ENCODE peak calls at places on chromosomes 12 and 14, in nine cellular contexts. One of them, this sample, is unnamed.

GRCh38 chr12:129693731-129694130 is 210.1 kb downstream of the TMEM132D start:
- DNase-seq in pancreas: no peak
- DNase-seq in neural progenitor cell: no peak
- DNase-seq in Panc1: no peak
- DNase-seq in astrocyte: no peak
- DNase-seq in heart right ventricle: no peak
- DNase-seq in AG09309: no peak
- DNase-seq in HCT116: no peak
- DNase-seq in endothelial cell of umbilical vein: no peak
- DNase-seq in this sample: no peak

GRCh38 chr12:6430124-6430989 is 14.4 kb upstream of the CD27 start:
- DNase-seq in pancreas: peak
- DNase-seq in neural progenitor cell: no peak
- DNase-seq in Panc1: peak
- DNase-seq in astrocyte: peak
- DNase-seq in heart right ventricle: peak
- DNase-seq in AG09309: peak
- DNase-seq in HCT116: peak
- DNase-seq in endothelial cell of umbilical vein: peak
- DNase-seq in this sample: peak

GRCh38 chr12:52238916-52239649 is 6.0 kb downstream of the KRT7 start:
- DNase-seq in pancreas: no peak
- DNase-seq in neural progenitor cell: no peak
- DNase-seq in Panc1: no peak
- DNase-seq in astrocyte: no peak
- DNase-seq in heart right ventricle: no peak
- DNase-seq in AG09309: no peak
- DNase-seq in HCT116: no peak
- DNase-seq in endothelial cell of umbilical vein: no peak
- DNase-seq in this sample: no peak

GRCh38 chr12:63814146-63814774 is 30.2 kb upstream of the SRGAP1 start:
- DNase-seq in pancreas: no peak
- DNase-seq in neural progenitor cell: no peak
- DNase-seq in Panc1: no peak
- DNase-seq in astrocyte: no peak
- DNase-seq in heart right ventricle: no peak
- DNase-seq in AG09309: no peak
- DNase-seq in HCT116: no peak
- DNase-seq in endothelial cell of umbilical vein: no peak
- DNase-seq in this sample: no peak

GRCh38 chr12:119227292-119227691 is 48.6 kb downstream of the HSPB8 start:
- DNase-seq in pancreas: no peak
- DNase-seq in neural progenitor cell: no peak
- DNase-seq in Panc1: no peak
- DNase-seq in astrocyte: no peak
- DNase-seq in heart right ventricle: no peak
- DNase-seq in AG09309: no peak
- DNase-seq in HCT116: no peak
- DNase-seq in endothelial cell of umbilical vein: no peak
- DNase-seq in this sample: no peak

GRCh38 chr14:71116206-71117122 is 209.2 kb downstream of the PCNX1 start:
- DNase-seq in pancreas: no peak
- DNase-seq in neural progenitor cell: no peak
- DNase-seq in Panc1: no peak
- DNase-seq in astrocyte: no peak
- DNase-seq in heart right ventricle: no peak
- DNase-seq in AG09309: no peak
- DNase-seq in HCT116: no peak
- DNase-seq in endothelial cell of umbilical vein: no peak
- DNase-seq in this sample: no peak

GRCh38 chr12:87196329-87196728 is 832.9 kb downstream of the C12orf50 start:
- DNase-seq in pancreas: no peak
- DNase-seq in neural progenitor cell: no peak
- DNase-seq in Panc1: no peak
- DNase-seq in astrocyte: peak
- DNase-seq in heart right ventricle: no peak
- DNase-seq in AG09309: no peak
- DNase-seq in HCT116: no peak
- DNase-seq in endothelial cell of umbilical vein: no peak
- DNase-seq in this sample: peak

GRCh38 chr14:72254940-72255472 is 322.8 kb downstream of the RGS6 start:
- DNase-seq in pancreas: no peak
- DNase-seq in neural progenitor cell: no peak
- DNase-seq in Panc1: no peak
- DNase-seq in astrocyte: no peak
- DNase-seq in heart right ventricle: no peak
- DNase-seq in AG09309: no peak
- DNase-seq in HCT116: no peak
- DNase-seq in endothelial cell of umbilical vein: no peak
- DNase-seq in this sample: no peak

GRCh38 chr14:24481622-24482324 is 26.3 kb downstream of the CMA1 start:
- DNase-seq in pancreas: no peak
- DNase-seq in neural progenitor cell: peak
- DNase-seq in Panc1: peak
- DNase-seq in astrocyte: no peak
- DNase-seq in heart right ventricle: peak
- DNase-seq in AG09309: no peak
- DNase-seq in HCT116: peak
- DNase-seq in endothelial cell of umbilical vein: peak
- DNase-seq in this sample: peak

GRCh38 chr14:54785111-54785777 is 117.4 kb downstream of the GCH1 start:
- DNase-seq in pancreas: no peak
- DNase-seq in neural progenitor cell: no peak
- DNase-seq in Panc1: no peak
- DNase-seq in astrocyte: no peak
- DNase-seq in heart right ventricle: no peak
- DNase-seq in AG09309: no peak
- DNase-seq in HCT116: no peak
- DNase-seq in endothelial cell of umbilical vein: no peak
- DNase-seq in this sample: no peak

GRCh38 chr14:66649515-66649914 is 141.6 kb downstream of the GPHN start:
- DNase-seq in pancreas: no peak
- DNase-seq in neural progenitor cell: no peak
- DNase-seq in Panc1: no peak
- DNase-seq in astrocyte: no peak
- DNase-seq in heart right ventricle: no peak
- DNase-seq in AG09309: no peak
- DNase-seq in HCT116: no peak
- DNase-seq in endothelial cell of umbilical vein: no peak
- DNase-seq in this sample: no peak

GRCh38 chr14:46054526-46054925 is 597.1 kb downstream of the RPL10L start:
- DNase-seq in pancreas: no peak
- DNase-seq in neural progenitor cell: no peak
- DNase-seq in Panc1: no peak
- DNase-seq in astrocyte: peak
- DNase-seq in heart right ventricle: no peak
- DNase-seq in AG09309: peak
- DNase-seq in HCT116: no peak
- DNase-seq in endothelial cell of umbilical vein: peak
- DNase-seq in this sample: peak

GRCh38 chr12:130971871-130972588 is 18.3 kb downstream of the ADGRD1 start:
- DNase-seq in pancreas: no peak
- DNase-seq in neural progenitor cell: no peak
- DNase-seq in Panc1: no peak
- DNase-seq in astrocyte: no peak
- DNase-seq in heart right ventricle: no peak
- DNase-seq in AG09309: no peak
- DNase-seq in HCT116: no peak
- DNase-seq in endothelial cell of umbilical vein: no peak
- DNase-seq in this sample: no peak

GRCh38 chr14:81303258-81303935 is 82.6 kb upstream of the GTF2A1 start:
- DNase-seq in pancreas: peak
- DNase-seq in neural progenitor cell: no peak
- DNase-seq in Panc1: no peak
- DNase-seq in astrocyte: no peak
- DNase-seq in heart right ventricle: no peak
- DNase-seq in AG09309: no peak
- DNase-seq in HCT116: peak
- DNase-seq in endothelial cell of umbilical vein: no peak
- DNase-seq in this sample: no peak

GRCh38 chr12:75891072-75891471 is 140.5 kb downstream of the PHLDA1 start:
- DNase-seq in pancreas: no peak
- DNase-seq in neural progenitor cell: no peak
- DNase-seq in Panc1: no peak
- DNase-seq in astrocyte: no peak
- DNase-seq in heart right ventricle: no peak
- DNase-seq in AG09309: no peak
- DNase-seq in HCT116: no peak
- DNase-seq in endothelial cell of umbilical vein: no peak
- DNase-seq in this sample: no peak

GRCh38 chr14:20327005-20327869 is 5.8 kb downstream of the CCNB1IP1 start:
- DNase-seq in pancreas: no peak
- DNase-seq in neural progenitor cell: peak
- DNase-seq in Panc1: peak
- DNase-seq in astrocyte: peak
- DNase-seq in heart right ventricle: no peak
- DNase-seq in AG09309: peak
- DNase-seq in HCT116: peak
- DNase-seq in endothelial cell of umbilical vein: peak
- DNase-seq in this sample: peak

GRCh38 chr12:90836689-90837088 is 118.3 kb downstream of the CCER1 start:
- DNase-seq in pancreas: no peak
- DNase-seq in neural progenitor cell: no peak
- DNase-seq in Panc1: no peak
- DNase-seq in astrocyte: no peak
- DNase-seq in heart right ventricle: no peak
- DNase-seq in AG09309: no peak
- DNase-seq in HCT116: no peak
- DNase-seq in endothelial cell of umbilical vein: no peak
- DNase-seq in this sample: peak

GRCh38 chr14:76775695-76776305 is 14.5 kb downstream of the VASH1 start:
- DNase-seq in pancreas: no peak
- DNase-seq in neural progenitor cell: no peak
- DNase-seq in Panc1: no peak
- DNase-seq in astrocyte: no peak
- DNase-seq in heart right ventricle: no peak
- DNase-seq in AG09309: no peak
- DNase-seq in HCT116: no peak
- DNase-seq in endothelial cell of umbilical vein: no peak
- DNase-seq in this sample: no peak

DNA sequence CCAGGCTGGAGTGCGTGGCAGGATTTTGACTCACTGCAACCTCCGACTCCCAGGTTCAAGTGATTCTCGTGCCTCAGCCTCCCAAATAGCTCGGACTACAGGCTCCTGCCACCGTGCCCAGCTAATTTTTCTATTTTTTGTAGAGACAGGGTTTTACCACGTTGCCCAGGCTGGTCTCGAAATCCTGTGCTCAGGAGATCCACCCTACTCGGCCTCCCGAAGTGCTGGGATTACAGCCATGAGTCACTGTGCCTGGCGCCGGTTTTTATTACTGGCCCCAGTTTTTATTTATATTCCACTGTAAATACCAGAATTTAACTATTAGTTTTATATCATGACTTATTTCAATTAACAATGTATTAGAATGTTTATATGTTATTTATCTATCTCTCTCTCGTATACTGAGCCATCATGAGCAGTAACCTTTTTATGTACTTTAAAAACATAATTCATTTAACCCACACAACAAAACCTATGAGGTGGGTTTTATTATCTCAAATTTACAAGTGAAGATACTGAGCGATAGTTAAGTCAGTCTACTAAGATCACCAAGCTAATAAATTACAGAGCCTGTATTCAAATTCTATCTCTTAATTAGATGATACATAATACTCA is 47.8 kb downstream of the HECTD1 start:
- DNase-seq in pancreas: no peak
- DNase-seq in neural progenitor cell: no peak
- DNase-seq in Panc1: no peak
- DNase-seq in astrocyte: no peak
- DNase-seq in heart right ventricle: no peak
- DNase-seq in AG09309: no peak
- DNase-seq in HCT116: peak
- DNase-seq in endothelial cell of umbilical vein: no peak
- DNase-seq in this sample: peak
- H3K4me3 ChIP-seq in pancreas: no peak
- H3K4me3 ChIP-seq in neural progenitor cell: no peak
- H3K4me3 ChIP-seq in Panc1: no peak
- H3K4me3 ChIP-seq in astrocyte: no peak
- H3K4me3 ChIP-seq in heart right ventricle: no peak
- H3K4me3 ChIP-seq in AG09309: no peak
- H3K4me3 ChIP-seq in HCT116: no peak
- H3K4me3 ChIP-seq in endothelial cell of umbilical vein: no peak
- H3K4me3 ChIP-seq in this sample: no peak

GRCh38 chr14:62914873-62915272 is 130.4 kb downstream of the KCNH5 start:
- DNase-seq in pancreas: no peak
- DNase-seq in neural progenitor cell: no peak
- DNase-seq in Panc1: no peak
- DNase-seq in astrocyte: no peak
- DNase-seq in heart right ventricle: no peak
- DNase-seq in AG09309: no peak
- DNase-seq in HCT116: no peak
- DNase-seq in endothelial cell of umbilical vein: no peak
- DNase-seq in this sample: no peak

DNA sequence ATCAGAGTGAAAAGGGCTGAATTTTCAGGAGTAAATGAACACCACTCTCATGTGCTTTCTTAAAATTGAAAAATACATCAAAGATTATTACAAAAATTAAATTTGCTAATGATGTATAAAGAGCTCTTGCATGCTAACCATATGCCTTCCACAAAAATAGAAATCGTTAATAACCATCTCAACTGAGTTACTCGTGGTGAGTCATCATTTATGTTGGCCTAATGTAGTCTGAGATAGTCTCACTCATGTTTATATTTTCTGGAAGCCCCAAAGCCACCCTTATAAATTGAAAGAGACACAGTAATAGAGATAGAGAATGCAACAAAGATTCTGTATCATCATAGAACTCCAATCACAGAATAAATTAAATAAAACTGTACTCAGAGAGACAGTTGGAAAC is 131.2 kb downstream of the KCNH5 start:
- DNase-seq in pancreas: no peak
- DNase-seq in neural progenitor cell: no peak
- DNase-seq in Panc1: no peak
- DNase-seq in astrocyte: peak
- DNase-seq in heart right ventricle: no peak
- DNase-seq in AG09309: no peak
- DNase-seq in HCT116: no peak
- DNase-seq in endothelial cell of umbilical vein: no peak
- DNase-seq in this sample: peak
- TF ChIP-seq CTCF in pancreas: no peak
- TF ChIP-seq CTCF in neural progenitor cell: no peak
- TF ChIP-seq CTCF in Panc1: no peak
- TF ChIP-seq CTCF in astrocyte: no peak
- TF ChIP-seq CTCF in heart right ventricle: no peak
- TF ChIP-seq CTCF in AG09309: no peak
- TF ChIP-seq CTCF in HCT116: no peak
- TF ChIP-seq CTCF in endothelial cell of umbilical vein: no peak
- TF ChIP-seq CTCF in this sample: no peak

GRCh38 chr14:85188836-85189235 is 341.1 kb upstream of the FLRT2 start:
- DNase-seq in pancreas: no peak
- DNase-seq in neural progenitor cell: no peak
- DNase-seq in Panc1: no peak
- DNase-seq in astrocyte: no peak
- DNase-seq in heart right ventricle: no peak
- DNase-seq in AG09309: no peak
- DNase-seq in HCT116: no peak
- DNase-seq in endothelial cell of umbilical vein: no peak
- DNase-seq in this sample: no peak
- H3K4me3 ChIP-seq in pancreas: no peak
- H3K4me3 ChIP-seq in neural progenitor cell: no peak
- H3K4me3 ChIP-seq in Panc1: no peak
- H3K4me3 ChIP-seq in astrocyte: no peak
- H3K4me3 ChIP-seq in heart right ventricle: no peak
- H3K4me3 ChIP-seq in AG09309: no peak
- H3K4me3 ChIP-seq in HCT116: no peak
- H3K4me3 ChIP-seq in endothelial cell of umbilical vein: no peak
- H3K4me3 ChIP-seq in this sample: no peak

GRCh38 chr12:111599459-111600295 is 562 bp upstream of the ATXN2 start:
- DNase-seq in pancreas: peak
- DNase-seq in neural progenitor cell: peak
- DNase-seq in Panc1: peak
- DNase-seq in astrocyte: peak
- DNase-seq in heart right ventricle: peak
- DNase-seq in AG09309: peak
- DNase-seq in HCT116: peak
- DNase-seq in endothelial cell of umbilical vein: peak
- DNase-seq in this sample: peak
- TF ChIP-seq CTCF in pancreas: no peak
- TF ChIP-seq CTCF in neural progenitor cell: no peak
- TF ChIP-seq CTCF in Panc1: no peak
- TF ChIP-seq CTCF in astrocyte: no peak
- TF ChIP-seq CTCF in heart right ventricle: no peak
- TF ChIP-seq CTCF in AG09309: peak
- TF ChIP-seq CTCF in HCT116: no peak
- TF ChIP-seq CTCF in endothelial cell of umbilical vein: no peak
- TF ChIP-seq CTCF in this sample: no peak